ENCODE peak calls at places on chromosomes 13 and 19, in ten cellular contexts. One of them, this sample, is unnamed. For H3K4me1, the result is how much of the 10 kb centered on the place peaks cover.

GRCh38 chr19:34364462-34364829 is 550 bp upstream of the GPI start:
- DNase-seq in esophagus squamous epithelium: no peak
- DNase-seq in PC-9: no peak
- DNase-seq in H9: no peak
- DNase-seq in left lung: peak
- DNase-seq in cardiac muscle cell: no peak
- DNase-seq in BE2C: no peak
- DNase-seq in CD8-positive, alpha-beta memory T cell: no peak
- DNase-seq in fibroblast of lung: peak
- DNase-seq in CD4-positive, CD25-positive, alpha-beta regulatory T cell: no peak
- DNase-seq in this sample: no peak

GRCh38 chr19:41327499-41328156 is 17.7 kb downstream of the CCDC97 start:
- DNase-seq in esophagus squamous epithelium: peak
- DNase-seq in PC-9: peak
- DNase-seq in H9: peak
- DNase-seq in left lung: peak
- DNase-seq in cardiac muscle cell: peak
- DNase-seq in BE2C: peak
- DNase-seq in CD8-positive, alpha-beta memory T cell: peak
- DNase-seq in fibroblast of lung: peak
- DNase-seq in CD4-positive, CD25-positive, alpha-beta regulatory T cell: peak
- DNase-seq in this sample: no peak

GRCh38 chr13:46687810-46688209 is 109.2 kb downstream of the ESD start:
- DNase-seq in esophagus squamous epithelium: no peak
- DNase-seq in PC-9: peak
- DNase-seq in H9: peak
- DNase-seq in left lung: no peak
- DNase-seq in cardiac muscle cell: peak
- DNase-seq in BE2C: no peak
- DNase-seq in CD8-positive, alpha-beta memory T cell: no peak
- DNase-seq in fibroblast of lung: peak
- DNase-seq in CD4-positive, CD25-positive, alpha-beta regulatory T cell: no peak
- DNase-seq in this sample: no peak

GRCh38 chr19:53183146-53183545 is 10.0 kb downstream of the ZNF665 start:
- DNase-seq in esophagus squamous epithelium: no peak
- DNase-seq in PC-9: no peak
- DNase-seq in H9: no peak
- DNase-seq in left lung: no peak
- DNase-seq in cardiac muscle cell: no peak
- DNase-seq in BE2C: no peak
- DNase-seq in CD8-positive, alpha-beta memory T cell: no peak
- DNase-seq in fibroblast of lung: peak
- DNase-seq in CD4-positive, CD25-positive, alpha-beta regulatory T cell: no peak
- DNase-seq in this sample: no peak

GRCh38 chr13:46168341-46168740 is 13.6 kb downstream of the LCP1 start:
- DNase-seq in esophagus squamous epithelium: no peak
- DNase-seq in PC-9: no peak
- DNase-seq in H9: no peak
- DNase-seq in left lung: peak
- DNase-seq in cardiac muscle cell: peak
- DNase-seq in BE2C: no peak
- DNase-seq in CD8-positive, alpha-beta memory T cell: peak
- DNase-seq in fibroblast of lung: no peak
- DNase-seq in CD4-positive, CD25-positive, alpha-beta regulatory T cell: peak
- DNase-seq in this sample: peak

GRCh38 chr19:10654610-10655456 is 687 bp downstream of the ILF3 start:
- DNase-seq in esophagus squamous epithelium: no peak
- DNase-seq in PC-9: no peak
- DNase-seq in H9: peak
- DNase-seq in left lung: peak
- DNase-seq in cardiac muscle cell: peak
- DNase-seq in BE2C: peak
- DNase-seq in CD8-positive, alpha-beta memory T cell: peak
- DNase-seq in fibroblast of lung: no peak
- DNase-seq in CD4-positive, CD25-positive, alpha-beta regulatory T cell: peak
- DNase-seq in this sample: peak

GRCh38 chr13:114167445-114167844 is 11.6 kb upstream of the CFAP97D2 start:
- DNase-seq in esophagus squamous epithelium: no peak
- DNase-seq in PC-9: no peak
- DNase-seq in H9: no peak
- DNase-seq in left lung: no peak
- DNase-seq in cardiac muscle cell: no peak
- DNase-seq in BE2C: no peak
- DNase-seq in CD8-positive, alpha-beta memory T cell: no peak
- DNase-seq in fibroblast of lung: no peak
- DNase-seq in CD4-positive, CD25-positive, alpha-beta regulatory T cell: no peak
- DNase-seq in this sample: no peak

GRCh38 chr13:100808330-100808729 is 133.7 kb upstream of the TMTC4 start:
- DNase-seq in esophagus squamous epithelium: no peak
- DNase-seq in PC-9: no peak
- DNase-seq in H9: no peak
- DNase-seq in left lung: no peak
- DNase-seq in cardiac muscle cell: no peak
- DNase-seq in BE2C: no peak
- DNase-seq in CD8-positive, alpha-beta memory T cell: no peak
- DNase-seq in fibroblast of lung: no peak
- DNase-seq in CD4-positive, CD25-positive, alpha-beta regulatory T cell: no peak
- DNase-seq in this sample: no peak

GRCh38 chr19:46349311-46349993 is 2.6 kb downstream of the PPP5C start:
- DNase-seq in esophagus squamous epithelium: no peak
- DNase-seq in PC-9: no peak
- DNase-seq in H9: no peak
- DNase-seq in left lung: no peak
- DNase-seq in cardiac muscle cell: no peak
- DNase-seq in BE2C: no peak
- DNase-seq in CD8-positive, alpha-beta memory T cell: no peak
- DNase-seq in fibroblast of lung: no peak
- DNase-seq in CD4-positive, CD25-positive, alpha-beta regulatory T cell: no peak
- DNase-seq in this sample: no peak

GRCh38 chr19:46347985-46348384 is 1.1 kb downstream of the PPP5C start:
- DNase-seq in esophagus squamous epithelium: no peak
- DNase-seq in PC-9: no peak
- DNase-seq in H9: no peak
- DNase-seq in left lung: no peak
- DNase-seq in cardiac muscle cell: peak
- DNase-seq in BE2C: no peak
- DNase-seq in CD8-positive, alpha-beta memory T cell: no peak
- DNase-seq in fibroblast of lung: no peak
- DNase-seq in CD4-positive, CD25-positive, alpha-beta regulatory T cell: no peak
- DNase-seq in this sample: no peak

GRCh38 chr19:46350029-46350757 is 3.3 kb downstream of the PPP5C start:
- DNase-seq in esophagus squamous epithelium: no peak
- DNase-seq in PC-9: no peak
- DNase-seq in H9: no peak
- DNase-seq in left lung: no peak
- DNase-seq in cardiac muscle cell: no peak
- DNase-seq in BE2C: peak
- DNase-seq in CD8-positive, alpha-beta memory T cell: no peak
- DNase-seq in fibroblast of lung: no peak
- DNase-seq in CD4-positive, CD25-positive, alpha-beta regulatory T cell: no peak
- DNase-seq in this sample: no peak

GRCh38 chr19:46351241-46352041 is 4.6 kb downstream of the PPP5C start:
- DNase-seq in esophagus squamous epithelium: no peak
- DNase-seq in PC-9: no peak
- DNase-seq in H9: no peak
- DNase-seq in left lung: peak
- DNase-seq in cardiac muscle cell: peak
- DNase-seq in BE2C: peak
- DNase-seq in CD8-positive, alpha-beta memory T cell: no peak
- DNase-seq in fibroblast of lung: peak
- DNase-seq in CD4-positive, CD25-positive, alpha-beta regulatory T cell: no peak
- DNase-seq in this sample: no peak

GRCh38 chr19:46350758-46351159 is 3.9 kb downstream of the PPP5C start:
- DNase-seq in esophagus squamous epithelium: no peak
- DNase-seq in PC-9: no peak
- DNase-seq in H9: no peak
- DNase-seq in left lung: no peak
- DNase-seq in cardiac muscle cell: no peak
- DNase-seq in BE2C: no peak
- DNase-seq in CD8-positive, alpha-beta memory T cell: peak
- DNase-seq in fibroblast of lung: no peak
- DNase-seq in CD4-positive, CD25-positive, alpha-beta regulatory T cell: no peak
- DNase-seq in this sample: no peak
- H3K4me1 ChIP-seq in esophagus squamous epithelium: half or more
- H3K4me1 ChIP-seq in PC-9: under half
- H3K4me1 ChIP-seq in H9: under half
- H3K4me1 ChIP-seq in left lung: under half
- H3K4me1 ChIP-seq in cardiac muscle cell: under half
- H3K4me1 ChIP-seq in BE2C: under half
- H3K4me1 ChIP-seq in CD8-positive, alpha-beta memory T cell: half or more
- H3K4me1 ChIP-seq in fibroblast of lung: under half
- H3K4me1 ChIP-seq in CD4-positive, CD25-positive, alpha-beta regulatory T cell: half or more
- H3K4me1 ChIP-seq in this sample: half or more

DNA sequence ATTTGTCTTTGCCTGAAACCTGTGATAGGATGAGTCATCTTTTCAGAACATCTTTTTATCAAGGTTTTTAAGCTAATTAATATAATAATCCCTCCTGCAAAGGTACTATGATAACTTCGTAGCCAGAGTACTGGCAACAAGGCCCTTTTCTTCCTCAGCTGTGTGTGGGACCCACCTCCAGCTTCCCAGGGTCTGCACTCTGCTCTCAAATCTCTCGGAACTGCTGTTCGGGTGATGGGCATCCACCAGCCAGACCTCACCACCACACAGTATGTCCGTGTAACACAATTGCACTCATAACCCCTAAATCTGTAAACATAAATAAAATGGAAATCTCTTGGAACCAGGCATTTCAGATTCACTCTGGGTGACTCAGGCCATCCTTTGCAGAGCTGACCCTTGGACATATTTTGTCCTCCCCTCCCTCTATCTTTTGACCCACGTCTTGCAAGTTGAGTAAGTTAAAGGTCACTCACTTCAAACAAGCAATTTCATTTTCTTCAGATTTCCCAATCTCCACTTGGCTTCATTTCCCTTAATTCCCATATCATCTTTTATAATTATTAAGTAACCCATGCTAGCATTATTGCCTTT is 29.5 kb downstream of the COL4A1 start:
- DNase-seq in esophagus squamous epithelium: no peak
- DNase-seq in PC-9: no peak
- DNase-seq in H9: no peak
- DNase-seq in left lung: no peak
- DNase-seq in cardiac muscle cell: no peak
- DNase-seq in BE2C: no peak
- DNase-seq in CD8-positive, alpha-beta memory T cell: no peak
- DNase-seq in fibroblast of lung: peak
- DNase-seq in CD4-positive, CD25-positive, alpha-beta regulatory T cell: no peak
- DNase-seq in this sample: no peak
- H3K4me1 ChIP-seq in esophagus squamous epithelium: under half
- H3K4me1 ChIP-seq in PC-9: under half
- H3K4me1 ChIP-seq in H9: under half
- H3K4me1 ChIP-seq in left lung: under half
- H3K4me1 ChIP-seq in cardiac muscle cell: under half
- H3K4me1 ChIP-seq in BE2C: under half
- H3K4me1 ChIP-seq in CD8-positive, alpha-beta memory T cell: under half
- H3K4me1 ChIP-seq in fibroblast of lung: under half
- H3K4me1 ChIP-seq in CD4-positive, CD25-positive, alpha-beta regulatory T cell: under half
- H3K4me1 ChIP-seq in this sample: under half

DNA sequence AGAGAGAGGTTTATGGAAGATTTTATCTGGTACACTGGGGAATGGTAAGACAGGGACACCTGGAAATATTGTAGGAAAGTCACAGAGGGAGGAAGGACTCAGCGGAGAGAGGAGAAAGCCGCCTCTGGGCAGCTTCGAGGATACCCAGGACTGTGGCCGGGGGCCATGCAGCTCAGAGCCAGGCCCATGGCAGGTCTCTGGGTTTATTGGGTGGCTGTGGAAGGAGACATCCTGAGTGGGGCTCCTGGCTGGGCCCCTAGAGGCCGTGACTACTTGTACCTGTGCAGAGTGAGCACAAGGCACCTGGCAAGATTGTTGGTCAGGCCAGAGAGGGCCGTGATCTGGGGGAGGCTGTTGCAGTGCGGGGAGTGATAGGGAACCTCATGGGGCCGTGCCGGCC is 3.4 kb downstream of the DAZAP1 start:
- DNase-seq in esophagus squamous epithelium: no peak
- DNase-seq in PC-9: no peak
- DNase-seq in H9: no peak
- DNase-seq in left lung: peak
- DNase-seq in cardiac muscle cell: no peak
- DNase-seq in BE2C: no peak
- DNase-seq in CD8-positive, alpha-beta memory T cell: no peak
- DNase-seq in fibroblast of lung: no peak
- DNase-seq in CD4-positive, CD25-positive, alpha-beta regulatory T cell: no peak
- DNase-seq in this sample: no peak
- H3K4me1 ChIP-seq in esophagus squamous epithelium: half or more
- H3K4me1 ChIP-seq in PC-9: under half
- H3K4me1 ChIP-seq in H9: under half
- H3K4me1 ChIP-seq in left lung: half or more
- H3K4me1 ChIP-seq in cardiac muscle cell: under half
- H3K4me1 ChIP-seq in BE2C: under half
- H3K4me1 ChIP-seq in CD8-positive, alpha-beta memory T cell: half or more
- H3K4me1 ChIP-seq in fibroblast of lung: under half
- H3K4me1 ChIP-seq in CD4-positive, CD25-positive, alpha-beta regulatory T cell: half or more
- H3K4me1 ChIP-seq in this sample: under half

GRCh38 chr13:40477623-40478608 is 188.5 kb downstream of the FOXO1 start:
- DNase-seq in esophagus squamous epithelium: no peak
- DNase-seq in PC-9: no peak
- DNase-seq in H9: no peak
- DNase-seq in left lung: no peak
- DNase-seq in cardiac muscle cell: peak
- DNase-seq in BE2C: no peak
- DNase-seq in CD8-positive, alpha-beta memory T cell: no peak
- DNase-seq in fibroblast of lung: peak
- DNase-seq in CD4-positive, CD25-positive, alpha-beta regulatory T cell: no peak
- DNase-seq in this sample: no peak

GRCh38 chr13:40478775-40479174 is 187.7 kb downstream of the FOXO1 start:
- DNase-seq in esophagus squamous epithelium: no peak
- DNase-seq in PC-9: no peak
- DNase-seq in H9: no peak
- DNase-seq in left lung: no peak
- DNase-seq in cardiac muscle cell: no peak
- DNase-seq in BE2C: no peak
- DNase-seq in CD8-positive, alpha-beta memory T cell: no peak
- DNase-seq in fibroblast of lung: no peak
- DNase-seq in CD4-positive, CD25-positive, alpha-beta regulatory T cell: no peak
- DNase-seq in this sample: no peak

GRCh38 chr13:40472427-40473220 is 193.8 kb downstream of the FOXO1 start:
- DNase-seq in esophagus squamous epithelium: no peak
- DNase-seq in PC-9: no peak
- DNase-seq in H9: no peak
- DNase-seq in left lung: no peak
- DNase-seq in cardiac muscle cell: no peak
- DNase-seq in BE2C: no peak
- DNase-seq in CD8-positive, alpha-beta memory T cell: no peak
- DNase-seq in fibroblast of lung: no peak
- DNase-seq in CD4-positive, CD25-positive, alpha-beta regulatory T cell: no peak
- DNase-seq in this sample: no peak

GRCh38 chr13:40476175-40476958 is 190.1 kb downstream of the FOXO1 start:
- DNase-seq in esophagus squamous epithelium: no peak
- DNase-seq in PC-9: no peak
- DNase-seq in H9: no peak
- DNase-seq in left lung: no peak
- DNase-seq in cardiac muscle cell: peak
- DNase-seq in BE2C: no peak
- DNase-seq in CD8-positive, alpha-beta memory T cell: no peak
- DNase-seq in fibroblast of lung: peak
- DNase-seq in CD4-positive, CD25-positive, alpha-beta regulatory T cell: no peak
- DNase-seq in this sample: no peak

DNA sequence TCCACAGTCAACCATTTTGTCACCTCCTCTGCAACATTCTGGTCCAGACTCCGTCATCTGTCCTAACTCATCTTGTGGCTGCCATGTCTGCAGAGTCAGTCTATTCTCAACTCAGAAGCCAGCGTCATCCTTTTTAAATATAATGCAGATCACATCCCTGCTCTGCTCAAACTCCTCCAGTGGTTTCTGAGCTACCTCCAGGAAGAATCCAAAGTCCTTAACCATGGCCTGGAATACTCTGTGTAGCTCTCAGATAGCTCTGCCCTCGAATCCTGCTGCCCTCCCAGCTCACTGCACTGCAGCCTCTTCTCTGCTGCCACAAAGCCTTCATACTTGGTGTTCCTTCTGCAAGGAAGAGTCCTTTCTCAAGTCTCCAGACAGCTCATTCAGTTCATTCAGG is 190.8 kb downstream of the FOXO1 start:
- DNase-seq in esophagus squamous epithelium: no peak
- DNase-seq in PC-9: no peak
- DNase-seq in H9: no peak
- DNase-seq in left lung: no peak
- DNase-seq in cardiac muscle cell: no peak
- DNase-seq in BE2C: no peak
- DNase-seq in CD8-positive, alpha-beta memory T cell: no peak
- DNase-seq in fibroblast of lung: no peak
- DNase-seq in CD4-positive, CD25-positive, alpha-beta regulatory T cell: no peak
- DNase-seq in this sample: no peak
- H3K4me1 ChIP-seq in esophagus squamous epithelium: under half
- H3K4me1 ChIP-seq in PC-9: under half
- H3K4me1 ChIP-seq in H9: under half
- H3K4me1 ChIP-seq in left lung: under half
- H3K4me1 ChIP-seq in cardiac muscle cell: under half
- H3K4me1 ChIP-seq in BE2C: under half
- H3K4me1 ChIP-seq in CD8-positive, alpha-beta memory T cell: under half
- H3K4me1 ChIP-seq in fibroblast of lung: under half
- H3K4me1 ChIP-seq in CD4-positive, CD25-positive, alpha-beta regulatory T cell: under half
- H3K4me1 ChIP-seq in this sample: under half

This sample was measured in ascending aorta.